ENCODE peak calls at places on chromosomes 6 and 20, in six cellular contexts. J is HFFc6, E is nephron progenitor cell, U is lower lobe of right lung, R is RKO, Z is small intestine. D is an unnamed sample.

GRCh38 chr6:103672169-103672568 is 1187.5 kb downstream of the HACE1 start:
- DNase-seq in R (peak; percentile 55), J (no peak), U (no peak), Z (no peak), E (no peak), D (no peak)

GRCh38 chr6:12010635-12011275 is 1.4 kb upstream of the HIVEP1 start:
- DNase-seq in Z (no peak), R (no peak), J (no peak), E (peak; percentile 68), U (peak; percentile 77), D (peak; percentile 94)

GRCh38 chr6:68642081-68642480 is 7.0 kb downstream of the ADGRB3 start:
- DNase-seq in E (no peak), J (no peak), R (no peak), U (no peak), Z (no peak), D (no peak)

GRCh38 chr20:8132015-8132631 is at the start of gene PLCB1:
- DNase-seq in U (peak; percentile 85), E (peak; percentile 90), Z (peak; percentile 78), R (no peak), J (peak; percentile 75), D (peak; percentile 95)

GRCh38 chr6:110495949-110496348 is 19.5 kb upstream of the SLC22A16 start:
- DNase-seq in J (no peak), R (no peak), E (no peak), U (no peak), Z (no peak), D (no peak)

GRCh38 chr6:105646391-105646867 is 243.5 kb upstream of the PREP start:
- DNase-seq in E (no peak), U (no peak), Z (peak; percentile 60), R (peak; percentile 2), J (no peak), D (no peak)

GRCh38 chr6:44211284-44211683 is 5.4 kb upstream of the MYMX start:
- DNase-seq in E (no peak), R (no peak), J (no peak), U (no peak), Z (no peak), D (no peak)

GRCh38 chr20:48186915-48187314 is 401.6 kb upstream of the SULF2 start:
- DNase-seq in Z (no peak), U (no peak), E (no peak), J (no peak), R (no peak), D (no peak)

GRCh38 chr6:164045082-164045481 is 630.6 kb downstream of the QKI start:
- DNase-seq in R (no peak), E (no peak), U (no peak), J (no peak), Z (no peak), D (no peak)

GRCh38 chr6:12408752-12409151 is 118.6 kb downstream of the EDN1 start:
- DNase-seq in E (no peak), J (no peak), U (no peak), R (no peak), Z (no peak), D (no peak)

GRCh38 chr6:42742116-42742894 is 3.6 kb downstream of the TBCC start:
- DNase-seq in J (no peak), E (no peak), Z (no peak), R (peak; percentile 16), U (no peak), D (no peak)

GRCh38 chr6:169838291-169839028 is 87.0 kb downstream of the ERMARD start:
- DNase-seq in Z (no peak), R (no peak), J (no peak), U (no peak), E (no peak), D (peak; percentile 64)

D was measured in spleen.